ENCODE peak calls at places on chromosome 18, in six cellular contexts. T is upper lobe of right lung; G is HL-60; Z is NCI-H1417; C is activated naive CD8-positive, alpha-beta T cell treated with anti-CD3 and anti-CD28 coated beads, Interleukin-2, amount 10 ng/mL, durations not matched to agents 7 days and 5 days; N is CD4-positive, alpha-beta memory T cell. O is an unnamed sample.

GRCh38 chr18:78972930-78973331 is 6.7 kb upstream of the SALL3 start:
- DNase-seq in T (no peak), G (no peak), Z (no peak), C (no peak), N (no peak), O (no peak)

GRCh38 chr18:44826418-44827259 is 146.0 kb downstream of the SETBP1 start:
- DNase-seq in T (no peak), G (no peak), Z (peak; percentile 85), C (no peak), N (no peak), O (peak; percentile 86)

GRCh38 chr18:9337875-9338274 is 3.3 kb downstream of the TWSG1 start:
- DNase-seq in T (no peak), G (no peak), Z (no peak), C (no peak), N (no peak), O (no peak)

GRCh38 chr18:28284132-28284531 is 107.2 kb upstream of the CDH2 start:
- DNase-seq in T (no peak), G (no peak), Z (no peak), C (no peak), N (no peak), O (no peak)

GRCh38 chr18:59067873-59068272 is 71.8 kb upstream of the SEC11C start:
- DNase-seq in T (no peak), G (no peak), Z (peak; percentile 50), C (no peak), N (no peak), O (no peak)

GRCh38 chr18:58135806-58136331 is 91.8 kb downstream of the NEDD4L start:
- DNase-seq in T (no peak), G (peak; percentile 47), Z (peak; percentile 88), C (no peak), N (peak; percentile 24), O (peak; percentile 62)

GRCh38 chr18:48161911-48162698 is 231.6 kb upstream of the SMAD2 start:
- DNase-seq in T (no peak), G (no peak), Z (peak; percentile 96), C (no peak), N (no peak), O (peak; percentile 99)

GRCh38 chr18:361941-362913 is 94.4 kb upstream of the THOC1 start:
- DNase-seq in T (no peak), G (peak; percentile 36), Z (no peak), C (no peak), N (no peak), O (no peak)

GRCh38 chr18:45540146-45540545 is 75.1 kb upstream of the SLC14A2 start:
- DNase-seq in T (no peak), G (no peak), Z (no peak), C (no peak), N (no peak), O (no peak)

GRCh38 chr18:8231316-8231715 is 377.9 kb upstream of the RAB12 start:
- DNase-seq in T (no peak), G (no peak), Z (no peak), C (no peak), N (no peak), O (no peak)

GRCh38 chr18:46084431-46084830 is 12.4 kb upstream of the PSTPIP2 start:
- DNase-seq in T (no peak), G (no peak), Z (no peak), C (no peak), N (no peak), O (no peak)

GRCh38 chr18:55453186-55453585 is 134.8 kb downstream of the TCF4 start:
- DNase-seq in T (no peak), G (no peak), Z (no peak), C (no peak), N (no peak), O (no peak)

GRCh38 chr18:49944681-49945080 is 131.3 kb upstream of the ACAA2 start:
- DNase-seq in T (no peak), G (no peak), Z (peak; percentile 39), C (no peak), N (no peak), O (no peak)

GRCh38 chr18:22503803-22504202 is 86.1 kb upstream of the CTAGE1 start:
- DNase-seq in T (no peak), G (no peak), Z (no peak), C (no peak), N (no peak), O (no peak)

GRCh38 chr18:63365909-63366269 is 1.1 kb downstream of the KDSR start:
- DNase-seq in T (no peak), G (no peak), Z (no peak), C (no peak), N (peak; percentile 5), O (peak; percentile 16)

GRCh38 chr18:41499345-41499744 is 455.7 kb upstream of the PIK3C3 start:
- DNase-seq in T (no peak), G (no peak), Z (no peak), C (no peak), N (no peak), O (no peak)

GRCh38 chr18:72672364-72673151 is 128.4 kb upstream of the CBLN2 start:
- DNase-seq in T (no peak), G (no peak), Z (peak; percentile 80), C (no peak), N (no peak), O (peak; percentile 52)

GRCh38 chr18:76951600-76952247 is 129.4 kb downstream of the ZNF236 start:
- DNase-seq in T (no peak), G (no peak), Z (no peak), C (no peak), N (no peak), O (no peak)

GRCh38 chr18:76979906-76980305 is 152.7 kb downstream of the MBP start:
- DNase-seq in T (no peak), G (no peak), Z (no peak), C (no peak), N (no peak), O (no peak)

GRCh38 chr18:68549257-68549871 is 165.5 kb downstream of the TMX3 start:
- DNase-seq in T (no peak), G (no peak), Z (no peak), C (no peak), N (no peak), O (no peak)

GRCh38 chr18:59715966-59716369 is 18.7 kb upstream of the CCBE1 start:
- DNase-seq in T (no peak), G (no peak), Z (no peak), C (no peak), N (no peak), O (no peak)

GRCh38 chr18:80175451-80176235 is 66.6 kb downstream of the ADNP2 start:
- DNase-seq in T (peak; percentile 51), G (no peak), Z (no peak), C (peak; percentile 64), N (peak; percentile 67), O (no peak)

O was measured in COR-L47.